ENCODE peak calls at places on chromosomes 5 and 9, in five cellular contexts. Q is SK-N-SH, K is foreskin fibroblast, D is COR-L47, E is dorsolateral prefrontal cortex. W is an unnamed sample.

GRCh38 chr5:73797142-73797530 is 171.1 kb downstream of the ARHGEF28 start:
- DNase-seq in Q (no peak), K (peak), D (no peak), E (no peak), W (no peak)

GRCh38 chr5:96509313-96509712 is 76.3 kb upstream of the PCSK1 start:
- DNase-seq in Q (no peak), K (peak), D (no peak), E (no peak), W (no peak)

GRCh38 chr5:139678283-139678613 is 30.1 kb downstream of the CXXC5 start:
- DNase-seq in Q (no peak), K (no peak), D (no peak), E (no peak), W (no peak)

GRCh38 chr5:88660326-88660946 is 222.5 kb downstream of the MEF2C start:
- DNase-seq in Q (no peak), K (peak), D (peak), E (peak), W (peak)

GRCh38 chr5:116573279-116573616 is 1.4 kb downstream of the SEMA6A start:
- DNase-seq in Q (peak), K (peak), D (peak), E (peak), W (peak)

GRCh38 chr9:2181794-2182193 is 166.6 kb downstream of the SMARCA2 start:
- DNase-seq in Q (peak), K (peak), D (peak), E (no peak), W (peak)

GRCh38 chr5:33317271-33317670 is 123.5 kb upstream of the TARS1 start:
- DNase-seq in Q (no peak), K (peak), D (no peak), E (no peak), W (no peak)

GRCh38 chr5:137899493-137899892 is 10.2 kb downstream of the PKD2L2 start:
- DNase-seq in Q (no peak), K (no peak), D (no peak), E (no peak), W (no peak)